ENCODE peak calls at places on chromosomes 2 and 18, in ten cellular contexts. E, Q, G, Z, X, K, B, H, V and I are unnamed samples.
A peak's percentile ranks its signal among the peaks of the same experiment; 100 is the strongest.

GRCh38 chr2:230498506-230499107 is 82.6 kb downstream of the SP100 start:
- DNase-seq in E (no peak), H (no peak), K (no peak), Q (no peak), Z (no peak), G (no peak), V (no peak), B (no peak), X (no peak), I (no peak)

GRCh38 chr18:47817017-47817911 is 113.2 kb downstream of the SMAD2 start:
- DNase-seq in Q (no peak), V (no peak), K (no peak), B (no peak), G (no peak), E (no peak), X (peak; percentile 6), Z (no peak), H (no peak), I (no peak)

GRCh38 chr18:63317982-63318881 is 1.3 kb downstream of the BCL2 start:
- DNase-seq in E (peak; percentile 59), Z (peak; percentile 83), V (peak; percentile 88), G (peak; percentile 61), Q (peak; percentile 88), X (no peak), H (peak; percentile 63), K (no peak), B (peak; percentile 37), I (peak; percentile 75)

GRCh38 chr2:66541646-66542045 is 106.7 kb downstream of the MEIS1 start:
- DNase-seq in K (no peak), Q (no peak), X (no peak), E (no peak), Z (no peak), H (no peak), G (no peak), B (no peak), V (no peak), I (no peak)

GRCh38 chr2:177753682-177754475 is 318.7 kb downstream of the PDE11A start:
- DNase-seq in H (peak; percentile 62), G (peak; percentile 57), E (peak; percentile 84), Q (peak; percentile 43), V (peak; percentile 31), Z (peak; percentile 79), X (peak; percentile 82), K (peak; percentile 18), B (peak; percentile 82), I (peak; percentile 53)

GRCh38 chr2:195706161-195706900 is 49.3 kb downstream of the SLC39A10 start:
- DNase-seq in H (no peak), V (no peak), Z (no peak), X (peak; percentile 25), Q (no peak), B (no peak), K (no peak), G (no peak), E (no peak), I (no peak)

GRCh38 chr18:74019864-74020263 is 127.8 kb downstream of the FBXO15 start:
- DNase-seq in V (no peak), Q (no peak), E (no peak), X (no peak), G (no peak), B (no peak), Z (no peak), K (no peak), H (no peak), I (no peak)

GRCh38 chr18:42047721-42048120 is 92.7 kb downstream of the PIK3C3 start:
- DNase-seq in G (no peak), E (no peak), K (no peak), H (no peak), Q (no peak), B (no peak), V (no peak), Z (no peak), X (peak; percentile 64), I (no peak)

DNA sequence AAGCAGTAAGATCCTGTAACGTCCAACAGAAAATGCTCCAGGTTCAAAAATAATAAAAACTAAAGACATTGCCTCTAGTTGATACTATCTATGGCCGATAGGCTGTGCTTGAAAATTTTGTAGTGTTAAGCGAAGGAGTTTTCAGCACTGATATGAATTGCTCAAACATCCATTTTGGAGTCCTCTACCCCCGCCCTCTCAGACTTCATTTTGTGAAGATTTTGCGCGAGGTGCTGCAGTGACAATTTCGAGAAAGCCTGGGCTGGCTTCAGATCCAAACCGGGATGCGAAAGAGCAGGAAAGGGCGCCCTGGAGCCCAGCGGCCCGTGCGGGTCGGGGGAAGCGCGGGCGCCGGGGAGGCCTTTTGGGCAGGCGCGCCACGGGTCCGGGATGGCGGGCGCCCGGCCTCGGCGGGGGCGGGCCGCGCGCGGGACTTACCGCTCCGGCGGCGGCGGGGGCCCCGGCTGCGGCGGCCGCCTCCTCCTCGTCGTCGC is 1.8 kb downstream of the SP3 start:
- DNase-seq in G (peak; percentile 41), Z (no peak), E (no peak), V (peak; percentile 36), K (peak; percentile 51), H (peak; percentile 58), B (peak; percentile 68), Q (peak; percentile 46), X (peak; percentile 75), I (peak; percentile 48)
- TF ChIP-seq POLR2A in G (no peak), Z (no peak), E (no peak), V (no peak), K (no peak), H (no peak), B (no peak), Q (no peak), X (peak; percentile 7), I (no peak)

GRCh38 chr18:58606236-58606635 is 22.7 kb downstream of the ALPK2 start:
- DNase-seq in E (no peak), V (no peak), Q (no peak), G (no peak), H (no peak), Z (no peak), K (no peak), X (no peak), B (no peak), I (no peak)
- H3K27ac ChIP-seq in E (no peak overlapping the region), V (no peak overlapping the region), Q (no peak overlapping the region), G (no peak overlapping the region), H (no peak overlapping the region), Z (no peak overlapping the region), K (peak overlapping the region; percentile 69), X (no peak overlapping the region), B (no peak overlapping the region), I (no peak overlapping the region)

GRCh38 chr2:241811209-241811951 is 2.4 kb downstream of the NEU4 start:
- DNase-seq in E (peak; percentile 83), X (no peak), H (no peak), B (peak; percentile 22), Z (no peak), V (no peak), Q (no peak), G (no peak), K (no peak), I (no peak)
- H3K4me1 ChIP-seq in E (peaks cover 9% of the 10 kb centered on the region), X (no peaks in the 10 kb centered on the region), H (no peaks in the 10 kb centered on the region), B (no peaks in the 10 kb centered on the region), Z (no peaks in the 10 kb centered on the region), V (no peaks in the 10 kb centered on the region), Q (peaks cover 8% of the 10 kb centered on the region), G (no peaks in the 10 kb centered on the region), K (no peaks in the 10 kb centered on the region), I (peaks cover 19% of the 10 kb centered on the region)

GRCh38 chr18:71598374-71598773 is 945.8 kb downstream of the CBLN2 start:
- DNase-seq in B (no peak), H (no peak), G (no peak), E (no peak), Z (no peak), X (no peak), Q (no peak), V (no peak), K (no peak), I (no peak)
- TF ChIP-seq POLR2A in B (no peak), H (no peak), G (no peak), E (no peak), Z (no peak), X (no peak), Q (no peak), V (no peak), K (no peak), I (no peak)

GRCh38 chr2:9702604-9703084 is 71.8 kb upstream of the YWHAQ start:
- DNase-seq in Z (no peak), B (no peak), H (no peak), K (no peak), G (no peak), V (no peak), X (no peak), Q (no peak), E (no peak), I (no peak)
- H3K27ac ChIP-seq in Z (no peak overlapping the region), B (no peak overlapping the region), H (no peak overlapping the region), K (peak overlapping the region; percentile 91), G (peak overlapping the region; percentile 43), V (no peak overlapping the region), X (no peak overlapping the region), Q (no peak overlapping the region), E (no peak overlapping the region), I (no peak overlapping the region)

GRCh38 chr2:53969285-53970094 is 1.3 kb downstream of the PSME4 start:
- DNase-seq in B (no peak), E (no peak), X (peak; percentile 80), K (peak; percentile 74), Z (no peak), G (peak; percentile 13), V (no peak), Q (no peak), H (no peak), I (no peak)
- H3K4me1 ChIP-seq in B (peaks cover 23% of the 10 kb centered on the region), E (peaks cover 17% of the 10 kb centered on the region), X (peaks cover 7% of the 10 kb centered on the region), K (peaks cover 29% of the 10 kb centered on the region), Z (peaks cover 4% of the 10 kb centered on the region), G (no peaks in the 10 kb centered on the region), V (no peaks in the 10 kb centered on the region), Q (peaks cover 59% of the 10 kb centered on the region), H (peaks cover 51% of the 10 kb centered on the region), I (peaks cover 29% of the 10 kb centered on the region)

DNA sequence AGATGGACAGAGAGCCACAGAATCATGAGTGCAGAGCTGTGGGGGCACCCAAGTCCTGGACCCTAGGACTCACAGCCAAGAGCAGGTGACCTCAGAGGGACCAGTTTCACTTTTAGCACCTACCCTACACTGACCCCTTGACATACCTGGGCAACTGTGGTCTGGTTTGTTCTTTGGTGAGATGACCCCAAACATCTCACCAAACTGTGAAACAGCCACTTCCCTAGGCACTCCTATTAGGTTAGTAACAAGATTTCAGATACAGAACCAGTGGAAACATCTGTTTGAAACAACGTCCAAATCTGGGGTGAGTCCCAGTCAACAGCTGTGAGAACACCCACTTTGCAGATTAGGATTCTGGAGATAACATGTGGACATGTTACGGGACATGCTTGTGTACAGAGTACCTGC is 1.9 kb upstream of the ZFP36L2 start:
- DNase-seq in G (no peak), V (no peak), B (no peak), E (no peak), H (peak; percentile 48), X (no peak), K (no peak), Z (peak; percentile 46), Q (no peak), I (no peak)
- TF ChIP-seq POLR2A in G (no peak), V (no peak), B (no peak), E (no peak), H (no peak), X (no peak), K (no peak), Z (no peak), Q (no peak), I (no peak)

DNA sequence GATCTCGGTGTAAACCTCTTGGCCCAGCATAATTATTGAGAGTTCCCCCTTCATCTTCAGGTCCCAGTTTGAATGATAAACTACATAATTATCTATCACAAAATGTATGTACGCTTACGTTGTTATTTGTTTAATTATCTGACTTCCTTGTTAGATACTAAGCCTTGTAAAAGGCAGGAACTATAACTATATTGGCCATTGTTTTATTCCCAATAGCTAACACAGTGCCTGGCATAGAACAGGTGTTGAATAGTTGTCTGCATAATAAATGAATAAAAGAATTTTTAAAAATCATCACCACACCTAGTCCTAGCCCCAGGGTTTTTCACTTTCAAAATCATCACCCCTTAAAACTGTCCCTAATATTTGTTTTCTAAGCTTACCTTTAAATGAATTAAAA is 207.9 kb downstream of the MREG start:
- DNase-seq in G (no peak), K (no peak), Q (no peak), Z (no peak), V (no peak), E (no peak), X (no peak), H (no peak), B (no peak), I (no peak)
- H3K27ac ChIP-seq in G (no peak overlapping the region), K (no peak overlapping the region), Q (no peak overlapping the region), Z (no peak overlapping the region), V (no peak overlapping the region), E (no peak overlapping the region), X (no peak overlapping the region), H (no peak overlapping the region), B (no peak overlapping the region), I (no peak overlapping the region)